ENCODE peak calls at places on chromosomes 11 and 22, in eight cellular contexts. Q, U, S, P, B, H, V and F are unnamed samples.

GRCh38 chr22:32618461-32619140 is 144.0 kb downstream of the FBXO7 start:
- DNase-seq in S (no peak), H (no peak), U (no peak), V (no peak), B (no peak), Q (no peak), P (no peak), F (no peak)

GRCh38 chr11:79437981-79438630 is 2.7 kb downstream of the TENM4 start:
- DNase-seq in V (no peak), H (peak), S (no peak), Q (peak), B (no peak), U (peak), P (no peak), F (peak)

GRCh38 chr11:58675344-58676155 is 53.1 kb downstream of the CNTF start:
- DNase-seq in Q (peak), U (peak), H (peak), B (peak), P (peak), S (peak), V (peak), F (peak)

GRCh38 chr22:27207907-27208306 is 550.5 kb downstream of the MIAT start:
- DNase-seq in S (no peak), Q (peak), B (peak), U (peak), V (peak), H (no peak), P (no peak), F (no peak)

GRCh38 chr11:90113541-90113940 is 20.9 kb upstream of the NAALAD2 start:
- DNase-seq in Q (peak), V (no peak), P (no peak), H (no peak), B (no peak), S (no peak), U (peak), F (no peak)

GRCh38 chr11:83156996-83157754 is at the start of gene PCF11:
- DNase-seq in B (peak), U (no peak), Q (no peak), H (peak), V (peak), P (no peak), S (no peak), F (no peak)

GRCh38 chr11:22389526-22390282 is 51.5 kb downstream of the SLC17A6 start:
- DNase-seq in B (no peak), P (no peak), V (no peak), S (no peak), Q (no peak), U (no peak), H (no peak), F (no peak)

GRCh38 chr22:31139866-31140716 is at the start of gene PLA2G3:
- DNase-seq in H (peak), S (no peak), Q (peak), P (no peak), B (no peak), V (peak), U (peak), F (peak)

GRCh38 chr22:21652010-21652546 is 10.0 kb downstream of the SDF2L1 start:
- DNase-seq in V (peak), Q (peak), U (peak), P (peak), H (peak), S (peak), B (peak), F (peak)

GRCh38 chr11:129141748-129142475 is 50.2 kb downstream of the ARHGAP32 start:
- DNase-seq in B (no peak), Q (peak), H (no peak), S (no peak), U (peak), P (no peak), V (no peak), F (no peak)

GRCh38 chr11:70397336-70397982 is 870 bp upstream of the CTTN start:
- DNase-seq in Q (no peak), B (no peak), P (no peak), S (no peak), H (peak), U (peak), V (peak), F (no peak)

GRCh38 chr22:42743501-42743991 is 22.9 kb upstream of the A4GALT start:
- DNase-seq in U (peak), B (no peak), P (peak), H (no peak), S (no peak), Q (peak), V (peak), F (peak)

GRCh38 chr22:46289244-46289891 is 7.3 kb upstream of the GTSE1 start:
- DNase-seq in B (no peak), S (no peak), U (no peak), Q (no peak), P (no peak), V (no peak), H (no peak), F (no peak)

GRCh38 chr22:22748297-22748743 is 103.9 kb downstream of the GGTLC2 start:
- DNase-seq in S (peak), U (peak), Q (peak), H (no peak), B (no peak), V (peak), P (peak), F (no peak)

GRCh38 chr11:102254047-102254446 is 63.2 kb upstream of the BIRC3 start:
- DNase-seq in S (no peak), P (no peak), Q (no peak), B (peak), U (no peak), H (no peak), V (no peak), F (no peak)

GRCh38 chr11:78595431-78596130 is 20.9 kb upstream of the NARS2 start:
- DNase-seq in Q (no peak), B (no peak), V (no peak), H (no peak), S (no peak), P (no peak), U (no peak), F (no peak)

GRCh38 chr11:78145511-78146030 is 6.1 kb upstream of the ALG8 start:
- DNase-seq in H (no peak), Q (no peak), P (no peak), S (no peak), V (no peak), B (no peak), U (no peak), F (no peak)

GRCh38 chr11:45618897-45619296 is 46.5 kb downstream of the CHST1 start:
- DNase-seq in B (no peak), P (no peak), H (no peak), Q (no peak), S (no peak), U (no peak), V (no peak), F (no peak)

GRCh38 chr11:102287963-102288744 is 29.1 kb upstream of the BIRC3 start:
- DNase-seq in U (peak), B (peak), S (peak), H (peak), P (no peak), V (peak), Q (peak), F (peak)

GRCh38 chr11:108307751-108308150 is 84.9 kb downstream of the ATM start:
- DNase-seq in S (no peak), P (no peak), U (no peak), B (no peak), Q (no peak), V (no peak), H (no peak), F (no peak)

GRCh38 chr22:29032014-29032475 is 29.6 kb downstream of the C22orf31 start:
- DNase-seq in S (no peak), B (no peak), H (no peak), U (no peak), V (no peak), Q (no peak), P (no peak), F (no peak)

GRCh38 chr11:1157645-1158591 is at the start of gene MUC5AC:
- DNase-seq in U (no peak), S (peak), B (no peak), Q (no peak), H (peak), V (no peak), P (no peak), F (peak)

GRCh38 chr22:24028533-24028932 is 17.4 kb downstream of the CABIN1 start:
- DNase-seq in S (no peak), H (no peak), Q (no peak), U (no peak), V (no peak), B (no peak), P (no peak), F (no peak)

GRCh38 chr22:49942565-49943404 is 17.8 kb upstream of the PIM3 start:
- DNase-seq in B (no peak), Q (no peak), P (no peak), U (no peak), V (no peak), S (no peak), H (no peak), F (no peak)

GRCh38 chr11:45500457-45500856 is 165.0 kb downstream of the CHST1 start:
- DNase-seq in V (no peak), H (no peak), B (no peak), Q (no peak), S (no peak), P (no peak), U (no peak), F (no peak)

GRCh38 chr11:65968600-65969482 is 7.3 kb downstream of the SART1 start:
- DNase-seq in Q (peak), P (no peak), S (no peak), B (no peak), H (no peak), V (no peak), U (no peak), F (no peak)

GRCh38 chr11:101401245-101401644 is 182.6 kb downstream of the TRPC6 start:
- DNase-seq in Q (peak), U (no peak), P (peak), V (peak), S (no peak), B (no peak), H (no peak), F (no peak)

GRCh38 chr11:74680703-74681531 is 50.3 kb downstream of the CHRDL2 start:
- DNase-seq in V (no peak), S (no peak), P (no peak), Q (no peak), U (no peak), B (no peak), H (no peak), F (no peak)

GRCh38 chr11:2697871-2698270 is 1.9 kb downstream of the KCNQ1OT1 start:
- DNase-seq in B (no peak), P (no peak), H (no peak), V (no peak), U (peak), Q (no peak), S (no peak), F (no peak)

GRCh38 chr11:117220999-117221774 is 10.7 kb downstream of the PCSK7 start:
- DNase-seq in H (no peak), Q (no peak), S (no peak), B (no peak), U (peak), P (no peak), V (no peak), F (no peak)

GRCh38 chr11:117219995-117220394 is 11.9 kb downstream of the PCSK7 start:
- DNase-seq in P (no peak), Q (no peak), U (peak), V (no peak), S (no peak), B (no peak), H (no peak), F (no peak)

GRCh38 chr11:117222991-117223740 is 8.7 kb downstream of the PCSK7 start:
- DNase-seq in V (no peak), H (no peak), S (no peak), P (no peak), U (no peak), B (no peak), Q (no peak), F (no peak)

GRCh38 chr11:117220568-117220967 is 11.3 kb downstream of the PCSK7 start:
- DNase-seq in U (no peak), Q (no peak), H (no peak), V (no peak), P (no peak), B (no peak), S (no peak), F (no peak)

GRCh38 chr11:117221775-117222517 is 9.9 kb downstream of the PCSK7 start:
- DNase-seq in H (no peak), U (peak), B (no peak), S (no peak), Q (peak), V (no peak), P (no peak), F (no peak)
- TF ChIP-seq CTCF in H (no peak), U (no peak), B (no peak), S (no peak), Q (peak), V (no peak), P (peak), F (no peak)

GRCh38 chr11:125887373-125888324 is at the start of gene HYLS1:
- DNase-seq in H (peak), P (peak), U (peak), B (peak), Q (peak), V (peak), S (peak), F (peak)
- TF ChIP-seq CTCF in H (no peak), P (peak), U (peak), B (no peak), Q (peak), V (peak), S (no peak), F (peak)

DNA sequence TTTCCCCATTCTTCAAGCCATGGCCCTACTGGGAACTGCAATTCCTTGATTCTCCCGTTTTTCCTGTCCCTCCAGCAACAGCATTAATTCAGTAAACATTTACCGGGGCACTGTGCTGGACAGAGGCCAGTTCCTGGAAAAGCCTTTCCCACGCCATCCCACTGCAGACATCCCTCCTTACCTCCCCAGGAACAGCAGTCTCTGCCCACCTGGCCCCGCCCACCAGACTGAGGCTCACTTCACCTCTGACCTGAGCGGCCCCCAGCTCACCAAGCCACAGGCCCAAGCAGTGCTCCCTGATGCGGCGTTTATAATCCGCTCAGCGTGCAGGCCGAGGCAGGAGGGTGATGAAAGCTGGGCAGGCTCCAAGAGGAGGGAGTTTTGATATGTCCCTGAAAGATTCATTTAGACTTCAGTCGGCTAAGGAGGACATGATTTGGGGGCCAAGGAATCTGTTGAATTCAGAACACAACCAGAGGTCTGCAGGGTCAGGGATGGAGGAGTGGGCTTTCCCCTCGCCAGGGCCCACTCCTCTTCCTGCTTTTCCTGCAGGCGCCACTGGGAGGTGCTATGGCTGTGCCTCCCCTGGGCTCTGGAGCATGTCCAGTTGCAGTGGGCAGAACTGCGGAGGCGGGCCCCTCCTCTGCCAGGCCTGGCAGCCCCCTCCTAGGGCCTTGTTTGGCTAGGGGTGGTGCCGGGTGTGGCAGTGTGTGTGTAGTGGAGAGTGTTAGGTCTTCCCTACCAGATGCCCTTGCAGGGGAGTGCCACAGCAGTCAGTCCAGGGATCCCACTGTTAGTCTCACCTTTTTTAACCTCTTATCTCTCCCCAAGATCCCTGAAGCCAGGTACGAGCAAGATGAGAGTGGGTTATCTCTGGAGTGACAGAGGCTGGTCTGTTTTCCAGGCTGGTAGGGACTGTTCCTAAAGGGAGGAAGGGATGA is 1.4 kb upstream of the TAGLN start:
- DNase-seq in S (peak), B (no peak), Q (no peak), V (no peak), U (no peak), H (peak), P (no peak), F (no peak)
- TF ChIP-seq CTCF in S (no peak), B (peak), Q (peak), V (peak), U (peak), H (no peak), P (peak), F (no peak)

GRCh38 chr11:8008212-8008611 is 21.1 kb downstream of the EIF3F start:
- DNase-seq in P (no peak), B (no peak), Q (no peak), H (no peak), U (no peak), S (no peak), V (no peak), F (no peak)

GRCh38 chr11:8011383-8011782 is 24.2 kb downstream of the EIF3F start:
- DNase-seq in U (no peak), B (no peak), V (no peak), Q (no peak), S (no peak), H (no peak), P (no peak), F (no peak)

GRCh38 chr11:8006349-8006977 is 19.3 kb downstream of the EIF3F start:
- DNase-seq in P (peak), S (peak), U (peak), B (peak), Q (peak), V (peak), H (no peak), F (peak)

GRCh38 chr11:8011981-8012444 is 24.9 kb downstream of the EIF3F start:
- DNase-seq in Q (peak), V (peak), P (peak), U (peak), B (no peak), H (no peak), S (no peak), F (no peak)

GRCh38 chr11:8009856-8010255 is 22.7 kb downstream of the EIF3F start:
- DNase-seq in V (no peak), U (no peak), P (no peak), H (no peak), Q (no peak), B (no peak), S (no peak), F (no peak)
- TF ChIP-seq CTCF in V (no peak), U (no peak), P (no peak), H (no peak), Q (no peak), B (no peak), S (no peak), F (no peak)

DNA sequence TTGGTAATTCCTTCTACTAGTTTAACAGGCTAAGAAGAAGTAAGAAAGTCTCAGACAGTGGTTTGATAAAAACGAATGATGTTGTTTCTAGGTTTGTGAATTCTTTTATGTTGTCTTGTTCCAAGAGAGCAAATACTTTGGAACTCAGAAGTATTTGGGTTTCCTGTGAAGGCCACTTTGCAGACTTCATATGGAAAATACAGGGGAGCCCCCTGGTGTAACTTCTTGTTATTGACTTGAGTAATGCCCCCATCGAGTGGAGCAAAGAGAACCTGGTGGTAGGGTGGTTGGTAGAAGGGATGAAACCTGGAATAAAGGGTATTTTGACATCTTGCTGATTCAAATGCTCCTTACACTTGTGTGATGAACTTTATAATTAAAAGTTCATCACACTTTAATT is 40.0 kb upstream of the PTH start:
- DNase-seq in S (no peak), Q (no peak), P (no peak), U (no peak), B (no peak), H (no peak), V (no peak), F (no peak)
- TF ChIP-seq CTCF in S (no peak), Q (no peak), P (no peak), U (no peak), B (no peak), H (no peak), V (peak), F (no peak)

DNA sequence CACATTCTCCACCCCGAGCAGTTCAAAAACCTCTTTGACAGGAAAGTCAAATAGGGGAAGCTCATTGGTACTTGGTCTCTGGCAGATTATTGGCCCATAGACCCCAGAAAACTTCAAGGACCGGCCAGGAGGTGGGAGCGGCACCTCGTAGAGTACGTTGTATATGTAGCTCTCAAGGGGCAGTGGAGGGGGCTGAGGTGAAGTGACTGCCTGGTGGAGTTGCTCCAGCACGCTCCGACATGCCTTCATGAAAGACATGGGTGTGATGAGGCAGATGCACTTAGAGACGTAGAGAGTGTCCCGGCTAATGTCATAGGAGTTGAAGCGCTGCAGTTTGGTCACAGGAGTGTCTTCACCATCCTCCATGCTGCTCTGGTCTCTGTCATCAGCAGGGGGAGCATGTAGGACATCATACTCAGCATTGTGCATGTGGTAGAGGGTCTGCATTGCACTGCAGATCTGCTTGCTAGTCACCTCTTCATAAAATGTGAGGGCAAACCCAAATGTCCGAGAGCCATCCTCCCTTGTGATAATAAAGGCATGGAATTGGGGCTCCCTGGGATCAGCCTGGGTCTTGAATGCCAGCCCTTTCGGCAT is 61.3 kb downstream of the DENND5A start:
- DNase-seq in V (no peak), Q (no peak), B (no peak), H (no peak), U (no peak), S (no peak), P (no peak), F (no peak)
- TF ChIP-seq CTCF in V (peak), Q (no peak), B (no peak), H (no peak), U (no peak), S (no peak), P (no peak), F (peak)

GRCh38 chr11:86488553-86488952 is 113.9 kb downstream of the CCDC81 start:
- DNase-seq in Q (no peak), P (no peak), H (no peak), U (no peak), B (no peak), S (no peak), V (no peak), F (no peak)

GRCh38 chr11:86486261-86487030 is 111.8 kb downstream of the CCDC81 start:
- DNase-seq in P (no peak), S (no peak), U (no peak), B (no peak), V (no peak), H (no peak), Q (no peak), F (no peak)

GRCh38 chr11:86484795-86485166 is 110.1 kb downstream of the CCDC81 start:
- DNase-seq in H (no peak), Q (no peak), P (no peak), S (no peak), B (no peak), V (peak), U (no peak), F (no peak)

GRCh38 chr11:86489442-86489841 is 114.8 kb downstream of the CCDC81 start:
- DNase-seq in S (no peak), P (no peak), B (no peak), V (no peak), H (no peak), Q (no peak), U (no peak), F (no peak)

GRCh38 chr11:86487670-86488069 is 113.0 kb downstream of the CCDC81 start:
- DNase-seq in H (no peak), S (no peak), Q (no peak), V (no peak), U (no peak), P (no peak), B (no peak), F (no peak)
- TF ChIP-seq CTCF in H (no peak), S (no peak), Q (no peak), V (no peak), U (no peak), P (no peak), B (peak), F (no peak)